ENCODE peak calls at places on chromosome 12, in eight cellular contexts. One of them, this sample, is unnamed.

GRCh38 chr12:1199700-1200099 is 208.7 kb downstream of the ERC1 start:
- DNase-seq in esophagus muscularis mucosa: no peak
- DNase-seq in A549: no peak
- DNase-seq in sigmoid colon: no peak
- DNase-seq in gastrocnemius medialis: no peak
- DNase-seq in body of pancreas: no peak
- DNase-seq in endothelial cell of umbilical vein: no peak
- DNase-seq in prostate gland: no peak
- DNase-seq in this sample: no peak

GRCh38 chr12:71426030-71426570 is 13.5 kb upstream of the LGR5 start:
- DNase-seq in esophagus muscularis mucosa: no peak
- DNase-seq in A549: no peak
- DNase-seq in sigmoid colon: no peak
- DNase-seq in gastrocnemius medialis: no peak
- DNase-seq in body of pancreas: no peak
- DNase-seq in endothelial cell of umbilical vein: no peak
- DNase-seq in prostate gland: no peak
- DNase-seq in this sample: no peak

GRCh38 chr12:104182621-104183378 is 32.8 kb upstream of the TXNRD1 start:
- DNase-seq in esophagus muscularis mucosa: no peak
- DNase-seq in A549: no peak
- DNase-seq in sigmoid colon: no peak
- DNase-seq in gastrocnemius medialis: no peak
- DNase-seq in body of pancreas: peak
- DNase-seq in endothelial cell of umbilical vein: no peak
- DNase-seq in prostate gland: no peak
- DNase-seq in this sample: no peak

GRCh38 chr12:561116-561705 is 101.5 kb downstream of the B4GALNT3 start:
- DNase-seq in esophagus muscularis mucosa: no peak
- DNase-seq in A549: no peak
- DNase-seq in sigmoid colon: no peak
- DNase-seq in gastrocnemius medialis: no peak
- DNase-seq in body of pancreas: no peak
- DNase-seq in endothelial cell of umbilical vein: no peak
- DNase-seq in prostate gland: no peak
- DNase-seq in this sample: no peak

GRCh38 chr12:6083606-6084005 is 40.9 kb downstream of the VWF start:
- DNase-seq in esophagus muscularis mucosa: no peak
- DNase-seq in A549: no peak
- DNase-seq in sigmoid colon: peak
- DNase-seq in gastrocnemius medialis: no peak
- DNase-seq in body of pancreas: no peak
- DNase-seq in endothelial cell of umbilical vein: no peak
- DNase-seq in prostate gland: no peak
- DNase-seq in this sample: no peak

GRCh38 chr12:29148065-29148957 is 767 bp upstream of the FAR2 start:
- DNase-seq in esophagus muscularis mucosa: no peak
- DNase-seq in A549: peak
- DNase-seq in sigmoid colon: peak
- DNase-seq in gastrocnemius medialis: peak
- DNase-seq in body of pancreas: no peak
- DNase-seq in endothelial cell of umbilical vein: peak
- DNase-seq in prostate gland: no peak
- DNase-seq in this sample: peak

GRCh38 chr12:109386079-109386473 is 38.4 kb downstream of the MYO1H start:
- DNase-seq in esophagus muscularis mucosa: no peak
- DNase-seq in A549: no peak
- DNase-seq in sigmoid colon: no peak
- DNase-seq in gastrocnemius medialis: no peak
- DNase-seq in body of pancreas: no peak
- DNase-seq in endothelial cell of umbilical vein: no peak
- DNase-seq in prostate gland: no peak
- DNase-seq in this sample: no peak

GRCh38 chr12:42135264-42135814 is 9.3 kb downstream of the GXYLT1 start:
- DNase-seq in esophagus muscularis mucosa: no peak
- DNase-seq in A549: no peak
- DNase-seq in sigmoid colon: no peak
- DNase-seq in gastrocnemius medialis: no peak
- DNase-seq in body of pancreas: no peak
- DNase-seq in endothelial cell of umbilical vein: no peak
- DNase-seq in prostate gland: no peak
- DNase-seq in this sample: no peak

GRCh38 chr12:44015333-44015941 is 179.6 kb downstream of the TMEM117 start:
- DNase-seq in esophagus muscularis mucosa: no peak
- DNase-seq in A549: peak
- DNase-seq in sigmoid colon: no peak
- DNase-seq in gastrocnemius medialis: no peak
- DNase-seq in body of pancreas: no peak
- DNase-seq in endothelial cell of umbilical vein: peak
- DNase-seq in prostate gland: no peak
- DNase-seq in this sample: no peak

GRCh38 chr12:94027561-94027960 is 120.8 kb upstream of the PLXNC1 start:
- DNase-seq in esophagus muscularis mucosa: peak
- DNase-seq in A549: no peak
- DNase-seq in sigmoid colon: no peak
- DNase-seq in gastrocnemius medialis: no peak
- DNase-seq in body of pancreas: no peak
- DNase-seq in endothelial cell of umbilical vein: no peak
- DNase-seq in prostate gland: no peak
- DNase-seq in this sample: no peak

GRCh38 chr12:5904441-5904840 is 40.6 kb downstream of the ANO2 start:
- DNase-seq in esophagus muscularis mucosa: peak
- DNase-seq in A549: no peak
- DNase-seq in sigmoid colon: no peak
- DNase-seq in gastrocnemius medialis: no peak
- DNase-seq in body of pancreas: no peak
- DNase-seq in endothelial cell of umbilical vein: no peak
- DNase-seq in prostate gland: no peak
- DNase-seq in this sample: no peak

GRCh38 chr12:97984951-97985350 is 522.3 kb downstream of the RMST start:
- DNase-seq in esophagus muscularis mucosa: no peak
- DNase-seq in A549: no peak
- DNase-seq in sigmoid colon: no peak
- DNase-seq in gastrocnemius medialis: no peak
- DNase-seq in body of pancreas: no peak
- DNase-seq in endothelial cell of umbilical vein: no peak
- DNase-seq in prostate gland: peak
- DNase-seq in this sample: no peak

GRCh38 chr12:123065666-123066457 is 85.0 kb downstream of the PITPNM2 start:
- DNase-seq in esophagus muscularis mucosa: no peak
- DNase-seq in A549: no peak
- DNase-seq in sigmoid colon: no peak
- DNase-seq in gastrocnemius medialis: no peak
- DNase-seq in body of pancreas: no peak
- DNase-seq in endothelial cell of umbilical vein: no peak
- DNase-seq in prostate gland: no peak
- DNase-seq in this sample: no peak

GRCh38 chr12:11747969-11748368 is 98.5 kb downstream of the ETV6 start:
- DNase-seq in esophagus muscularis mucosa: no peak
- DNase-seq in A549: no peak
- DNase-seq in sigmoid colon: no peak
- DNase-seq in gastrocnemius medialis: no peak
- DNase-seq in body of pancreas: no peak
- DNase-seq in endothelial cell of umbilical vein: no peak
- DNase-seq in prostate gland: no peak
- DNase-seq in this sample: no peak

GRCh38 chr12:11749943-11750690 is 100.6 kb downstream of the ETV6 start:
- DNase-seq in esophagus muscularis mucosa: no peak
- DNase-seq in A549: no peak
- DNase-seq in sigmoid colon: no peak
- DNase-seq in gastrocnemius medialis: no peak
- DNase-seq in body of pancreas: peak
- DNase-seq in endothelial cell of umbilical vein: no peak
- DNase-seq in prostate gland: no peak
- DNase-seq in this sample: no peak

GRCh38 chr12:11746024-11746771 is 96.7 kb downstream of the ETV6 start:
- DNase-seq in esophagus muscularis mucosa: no peak
- DNase-seq in A549: peak
- DNase-seq in sigmoid colon: no peak
- DNase-seq in gastrocnemius medialis: no peak
- DNase-seq in body of pancreas: peak
- DNase-seq in endothelial cell of umbilical vein: peak
- DNase-seq in prostate gland: peak
- DNase-seq in this sample: no peak

GRCh38 chr12:11745112-11745511 is 95.6 kb downstream of the ETV6 start:
- DNase-seq in esophagus muscularis mucosa: no peak
- DNase-seq in A549: no peak
- DNase-seq in sigmoid colon: no peak
- DNase-seq in gastrocnemius medialis: no peak
- DNase-seq in body of pancreas: no peak
- DNase-seq in endothelial cell of umbilical vein: no peak
- DNase-seq in prostate gland: no peak
- DNase-seq in this sample: no peak

GRCh38 chr12:11746940-11747716 is 97.7 kb downstream of the ETV6 start:
- DNase-seq in esophagus muscularis mucosa: no peak
- DNase-seq in A549: no peak
- DNase-seq in sigmoid colon: no peak
- DNase-seq in gastrocnemius medialis: no peak
- DNase-seq in body of pancreas: no peak
- DNase-seq in endothelial cell of umbilical vein: no peak
- DNase-seq in prostate gland: no peak
- DNase-seq in this sample: no peak
- TF ChIP-seq POLR2A in esophagus muscularis mucosa: no peak
- TF ChIP-seq POLR2A in A549: no peak
- TF ChIP-seq POLR2A in sigmoid colon: no peak
- TF ChIP-seq POLR2A in gastrocnemius medialis: no peak
- TF ChIP-seq POLR2A in body of pancreas: no peak
- TF ChIP-seq POLR2A in endothelial cell of umbilical vein: no peak
- TF ChIP-seq POLR2A in prostate gland: no peak
- TF ChIP-seq POLR2A in this sample: no peak

GRCh38 chr12:124148481-124148880 is 146.4 kb upstream of the RFLNA start:
- DNase-seq in esophagus muscularis mucosa: no peak
- DNase-seq in A549: no peak
- DNase-seq in sigmoid colon: no peak
- DNase-seq in gastrocnemius medialis: no peak
- DNase-seq in body of pancreas: no peak
- DNase-seq in endothelial cell of umbilical vein: no peak
- DNase-seq in prostate gland: no peak
- DNase-seq in this sample: no peak
- H3K27ac ChIP-seq in esophagus muscularis mucosa: no peak
- H3K27ac ChIP-seq in A549: no peak
- H3K27ac ChIP-seq in sigmoid colon: no peak
- H3K27ac ChIP-seq in gastrocnemius medialis: no peak
- H3K27ac ChIP-seq in body of pancreas: no peak
- H3K27ac ChIP-seq in endothelial cell of umbilical vein: no peak
- H3K27ac ChIP-seq in prostate gland: no peak
- H3K27ac ChIP-seq in this sample: no peak

DNA sequence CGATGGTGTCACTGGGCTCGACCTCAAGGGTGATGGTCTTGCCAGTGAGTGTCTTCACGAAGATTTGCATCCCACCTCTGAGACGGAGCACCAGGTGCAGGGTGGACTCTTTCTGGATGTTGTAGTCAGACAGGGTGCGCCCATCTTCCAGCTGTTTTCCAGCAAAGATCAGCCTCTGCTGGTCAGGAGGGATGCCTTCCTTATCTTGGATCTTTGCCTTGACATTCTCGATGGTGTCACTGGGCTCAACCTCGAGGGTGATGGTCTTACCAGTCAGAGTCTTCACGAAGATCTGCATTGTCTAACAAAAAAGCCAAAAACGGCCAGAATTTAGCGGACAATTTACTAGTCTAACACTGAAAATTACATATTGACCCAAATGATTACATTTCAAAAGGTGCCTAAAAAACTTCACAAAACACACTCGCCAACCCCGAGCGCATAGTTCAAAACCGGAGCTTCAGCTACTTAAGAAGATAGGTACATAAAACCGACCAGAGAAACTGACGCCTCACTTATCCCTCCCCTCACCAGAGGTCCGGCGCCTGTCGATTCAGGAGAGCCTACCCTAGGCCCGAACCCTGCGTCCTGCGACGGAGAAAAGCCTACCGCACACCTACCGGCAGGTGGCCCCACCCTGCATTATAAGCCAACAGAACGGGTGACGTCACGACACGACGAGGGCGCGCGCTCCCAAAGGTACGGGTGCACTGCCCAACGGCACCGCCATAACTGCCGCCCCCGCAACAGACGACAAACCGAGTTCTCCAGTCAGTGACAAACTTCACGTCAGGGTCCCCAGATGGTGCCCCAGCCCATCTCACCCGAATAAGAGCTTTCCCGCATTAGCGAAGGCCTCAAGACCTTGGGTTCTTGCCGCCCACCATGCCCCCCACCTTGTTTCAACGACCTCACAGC is 717 bp downstream of the UBC start:
- DNase-seq in esophagus muscularis mucosa: peak
- DNase-seq in A549: peak
- DNase-seq in sigmoid colon: peak
- DNase-seq in gastrocnemius medialis: peak
- DNase-seq in body of pancreas: peak
- DNase-seq in endothelial cell of umbilical vein: peak
- DNase-seq in prostate gland: peak
- DNase-seq in this sample: peak
- TF ChIP-seq POLR2A in esophagus muscularis mucosa: no peak
- TF ChIP-seq POLR2A in A549: peak
- TF ChIP-seq POLR2A in sigmoid colon: no peak
- TF ChIP-seq POLR2A in gastrocnemius medialis: no peak
- TF ChIP-seq POLR2A in body of pancreas: no peak
- TF ChIP-seq POLR2A in endothelial cell of umbilical vein: no peak
- TF ChIP-seq POLR2A in prostate gland: peak
- TF ChIP-seq POLR2A in this sample: no peak

GRCh38 chr12:13841358-13841757 is 140.0 kb downstream of the GRIN2B start:
- DNase-seq in esophagus muscularis mucosa: peak
- DNase-seq in A549: no peak
- DNase-seq in sigmoid colon: no peak
- DNase-seq in gastrocnemius medialis: no peak
- DNase-seq in body of pancreas: no peak
- DNase-seq in endothelial cell of umbilical vein: no peak
- DNase-seq in prostate gland: no peak
- DNase-seq in this sample: no peak

GRCh38 chr12:13834241-13834640 is 147.2 kb downstream of the GRIN2B start:
- DNase-seq in esophagus muscularis mucosa: peak
- DNase-seq in A549: no peak
- DNase-seq in sigmoid colon: no peak
- DNase-seq in gastrocnemius medialis: no peak
- DNase-seq in body of pancreas: no peak
- DNase-seq in endothelial cell of umbilical vein: no peak
- DNase-seq in prostate gland: no peak
- DNase-seq in this sample: no peak

GRCh38 chr12:13839937-13840336 is 141.5 kb downstream of the GRIN2B start:
- DNase-seq in esophagus muscularis mucosa: peak
- DNase-seq in A549: no peak
- DNase-seq in sigmoid colon: no peak
- DNase-seq in gastrocnemius medialis: no peak
- DNase-seq in body of pancreas: no peak
- DNase-seq in endothelial cell of umbilical vein: no peak
- DNase-seq in prostate gland: no peak
- DNase-seq in this sample: no peak

GRCh38 chr12:13835657-13836056 is 145.7 kb downstream of the GRIN2B start:
- DNase-seq in esophagus muscularis mucosa: peak
- DNase-seq in A549: no peak
- DNase-seq in sigmoid colon: no peak
- DNase-seq in gastrocnemius medialis: no peak
- DNase-seq in body of pancreas: no peak
- DNase-seq in endothelial cell of umbilical vein: no peak
- DNase-seq in prostate gland: no peak
- DNase-seq in this sample: no peak

DNA sequence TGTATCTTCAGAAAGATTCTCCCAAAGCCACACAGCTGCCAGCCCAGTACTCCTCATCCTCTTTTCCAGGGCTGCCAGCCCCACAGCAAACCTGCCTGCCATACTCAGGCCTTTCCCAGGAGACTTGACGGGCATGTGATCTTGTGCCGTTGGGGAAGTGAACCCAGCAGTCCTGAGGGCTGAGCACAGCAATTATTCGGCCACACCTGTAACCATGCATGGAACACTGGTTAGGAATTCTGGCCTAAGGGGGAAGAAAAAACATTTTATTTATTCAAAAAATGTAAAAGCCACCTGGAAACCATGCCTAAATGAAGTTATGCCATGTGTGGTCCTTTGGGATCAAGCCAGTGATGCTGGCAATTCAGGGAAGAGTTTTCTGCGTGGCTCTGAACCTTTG is 145.3 kb downstream of the GRIN2B start:
- DNase-seq in esophagus muscularis mucosa: peak
- DNase-seq in A549: no peak
- DNase-seq in sigmoid colon: no peak
- DNase-seq in gastrocnemius medialis: no peak
- DNase-seq in body of pancreas: no peak
- DNase-seq in endothelial cell of umbilical vein: no peak
- DNase-seq in prostate gland: no peak
- DNase-seq in this sample: no peak
- H3K27ac ChIP-seq in esophagus muscularis mucosa: no peak
- H3K27ac ChIP-seq in A549: no peak
- H3K27ac ChIP-seq in sigmoid colon: no peak
- H3K27ac ChIP-seq in gastrocnemius medialis: no peak
- H3K27ac ChIP-seq in body of pancreas: no peak
- H3K27ac ChIP-seq in endothelial cell of umbilical vein: no peak
- H3K27ac ChIP-seq in prostate gland: no peak
- H3K27ac ChIP-seq in this sample: no peak

This sample was measured in tibial nerve.